ENCODE peak calls at places on chromosomes 1 and 21, in seven cellular contexts. B is A549; G is activated CD8-positive, alpha-beta T cell treated with anti-CD3 and anti-CD28 coated beads for 36 hours; M is germinal center; X is immature natural killer cell; Q is amygdala; I is endothelial cell. L is an unnamed sample.

GRCh38 chr1:243984788-243985187 is 66.3 kb upstream of the ZBTB18 start:
- DNase-seq in I (no peak), X (no peak), G (no peak), M (no peak), B (no peak), Q (no peak), L (no peak)

GRCh38 chr21:28761709-28762356 is 230.8 kb downstream of the LTN1 start:
- DNase-seq in I (no peak), G (no peak), B (no peak), M (no peak), Q (no peak), X (no peak), L (no peak)

GRCh38 chr1:205523261-205523890 is 18.9 kb downstream of the CDK18 start:
- DNase-seq in M (no peak), B (no peak), I (no peak), Q (no peak), G (no peak), X (no peak), L (no peak)

GRCh38 chr1:236354330-236355147 is 39.5 kb upstream of the EDARADD start:
- DNase-seq in I (no peak), G (no peak), M (no peak), X (no peak), B (no peak), Q (no peak), L (no peak)

GRCh38 chr1:245217853-245218608 is 63.2 kb downstream of the KIF26B start:
- DNase-seq in G (no peak), X (no peak), B (no peak), Q (no peak), I (no peak), M (no peak), L (no peak)

GRCh38 chr1:17352419-17352909 is 19.5 kb upstream of the PADI6 start:
- DNase-seq in B (no peak), M (no peak), Q (no peak), G (no peak), X (no peak), I (no peak), L (no peak)

GRCh38 chr1:30962609-30963508 is 54.3 kb upstream of the SDC3 start:
- DNase-seq in B (no peak), G (no peak), I (no peak), Q (no peak), X (no peak), M (no peak), L (no peak)

GRCh38 chr1:41240806-41241747 is 1.0 kb downstream of the SCMH1 start:
- DNase-seq in I (peak), G (peak), B (peak), X (peak), Q (peak), M (peak), L (no peak)

GRCh38 chr1:71494163-71494562 is 413.3 kb upstream of the ZRANB2 start:
- DNase-seq in G (no peak), I (no peak), Q (no peak), X (no peak), M (no peak), B (no peak), L (no peak)

L was measured in iPS DF 19.7.